ENCODE peak calls at places on chromosomes 2 and 18, in six cellular contexts. One of them, this sample, is unnamed.

GRCh38 chr2:238727585-238728321 is 120.1 kb upstream of the TWIST2 start:
- DNase-seq in uterus: peak; percentile 62
- DNase-seq in mammary epithelial cell: no peak
- DNase-seq in right lobe of liver: no peak
- DNase-seq in cardiac muscle cell: no peak
- DNase-seq in AG10803: peak; percentile 99
- DNase-seq in this sample: peak; percentile 98

GRCh38 chr2:191038241-191038725 is 24.3 kb upstream of the STAT1 start:
- DNase-seq in uterus: no peak
- DNase-seq in mammary epithelial cell: peak; percentile 64
- DNase-seq in right lobe of liver: no peak
- DNase-seq in cardiac muscle cell: no peak
- DNase-seq in AG10803: peak; percentile 97
- DNase-seq in this sample: peak; percentile 94

GRCh38 chr2:240912878-240913809 is 7.0 kb downstream of the CROCC2 start:
- DNase-seq in uterus: no peak
- DNase-seq in mammary epithelial cell: peak; percentile 25
- DNase-seq in right lobe of liver: no peak
- DNase-seq in cardiac muscle cell: no peak
- DNase-seq in AG10803: no peak
- DNase-seq in this sample: no peak

GRCh38 chr2:106269591-106270291 is 75.6 kb upstream of the UXS1 start:
- DNase-seq in uterus: no peak
- DNase-seq in mammary epithelial cell: no peak
- DNase-seq in right lobe of liver: peak; percentile 97
- DNase-seq in cardiac muscle cell: peak; percentile 33
- DNase-seq in AG10803: no peak
- DNase-seq in this sample: no peak

GRCh38 chr2:211860224-211860623 is 678.4 kb downstream of the ERBB4 start:
- DNase-seq in uterus: no peak
- DNase-seq in mammary epithelial cell: no peak
- DNase-seq in right lobe of liver: no peak
- DNase-seq in cardiac muscle cell: no peak
- DNase-seq in AG10803: no peak
- DNase-seq in this sample: no peak

GRCh38 chr18:35024965-35025364 is 16.2 kb upstream of the MAPRE2 start:
- DNase-seq in uterus: peak; percentile 85
- DNase-seq in mammary epithelial cell: no peak
- DNase-seq in right lobe of liver: peak; percentile 85
- DNase-seq in cardiac muscle cell: no peak
- DNase-seq in AG10803: peak; percentile 98
- DNase-seq in this sample: peak; percentile 88

GRCh38 chr18:48168861-48169260 is 238.4 kb upstream of the SMAD2 start:
- DNase-seq in uterus: no peak
- DNase-seq in mammary epithelial cell: no peak
- DNase-seq in right lobe of liver: peak; percentile 20
- DNase-seq in cardiac muscle cell: no peak
- DNase-seq in AG10803: no peak
- DNase-seq in this sample: no peak

GRCh38 chr2:100906131-100906530 is 86.2 kb downstream of the NPAS2 start:
- DNase-seq in uterus: no peak
- DNase-seq in mammary epithelial cell: no peak
- DNase-seq in right lobe of liver: no peak
- DNase-seq in cardiac muscle cell: no peak
- DNase-seq in AG10803: no peak
- DNase-seq in this sample: no peak

GRCh38 chr2:188244383-188244782 is 47.3 kb upstream of the GULP1 start:
- DNase-seq in uterus: no peak
- DNase-seq in mammary epithelial cell: peak; percentile 2
- DNase-seq in right lobe of liver: no peak
- DNase-seq in cardiac muscle cell: no peak
- DNase-seq in AG10803: no peak
- DNase-seq in this sample: no peak

GRCh38 chr2:197927994-197928393 is 123.6 kb downstream of the PLCL1 start:
- DNase-seq in uterus: no peak
- DNase-seq in mammary epithelial cell: no peak
- DNase-seq in right lobe of liver: no peak
- DNase-seq in cardiac muscle cell: no peak
- DNase-seq in AG10803: no peak
- DNase-seq in this sample: no peak

GRCh38 chr2:232988444-232988843 is 24.6 kb downstream of the NGEF start:
- DNase-seq in uterus: peak; percentile 60
- DNase-seq in mammary epithelial cell: peak; percentile 95
- DNase-seq in right lobe of liver: peak; percentile 46
- DNase-seq in cardiac muscle cell: no peak
- DNase-seq in AG10803: peak; percentile 92
- DNase-seq in this sample: peak; percentile 75

GRCh38 chr2:235813398-235813797 is 319.6 kb downstream of the AGAP1 start:
- DNase-seq in uterus: no peak
- DNase-seq in mammary epithelial cell: no peak
- DNase-seq in right lobe of liver: no peak
- DNase-seq in cardiac muscle cell: no peak
- DNase-seq in AG10803: no peak
- DNase-seq in this sample: no peak

GRCh38 chr18:75785175-75785574 is 357.7 kb upstream of the SMIM21 start:
- DNase-seq in uterus: no peak
- DNase-seq in mammary epithelial cell: no peak
- DNase-seq in right lobe of liver: no peak
- DNase-seq in cardiac muscle cell: no peak
- DNase-seq in AG10803: no peak
- DNase-seq in this sample: no peak

GRCh38 chr2:28137221-28137620 is 246.7 kb downstream of the BABAM2 start:
- DNase-seq in uterus: peak; percentile 51
- DNase-seq in mammary epithelial cell: peak; percentile 20
- DNase-seq in right lobe of liver: no peak
- DNase-seq in cardiac muscle cell: peak; percentile 12
- DNase-seq in AG10803: peak; percentile 95
- DNase-seq in this sample: peak; percentile 73

GRCh38 chr2:175401956-175402469 is 220.5 kb upstream of the ATP5MC3 start:
- DNase-seq in uterus: no peak
- DNase-seq in mammary epithelial cell: no peak
- DNase-seq in right lobe of liver: no peak
- DNase-seq in cardiac muscle cell: no peak
- DNase-seq in AG10803: no peak
- DNase-seq in this sample: no peak

GRCh38 chr2:22420076-22420475 is 964.9 kb upstream of the KLHL29 start:
- DNase-seq in uterus: no peak
- DNase-seq in mammary epithelial cell: no peak
- DNase-seq in right lobe of liver: no peak
- DNase-seq in cardiac muscle cell: no peak
- DNase-seq in AG10803: no peak
- DNase-seq in this sample: no peak

GRCh38 chr2:3643371-3644245 is 14.4 kb upstream of the ALLC start:
- DNase-seq in uterus: no peak
- DNase-seq in mammary epithelial cell: no peak
- DNase-seq in right lobe of liver: peak; percentile 39
- DNase-seq in cardiac muscle cell: no peak
- DNase-seq in AG10803: no peak
- DNase-seq in this sample: no peak

GRCh38 chr2:235568431-235568830 is 74.6 kb downstream of the AGAP1 start:
- DNase-seq in uterus: no peak
- DNase-seq in mammary epithelial cell: no peak
- DNase-seq in right lobe of liver: no peak
- DNase-seq in cardiac muscle cell: no peak
- DNase-seq in AG10803: peak; percentile 22
- DNase-seq in this sample: no peak

GRCh38 chr2:230890696-230891095 is 26.0 kb downstream of the ITM2C start:
- DNase-seq in uterus: no peak
- DNase-seq in mammary epithelial cell: no peak
- DNase-seq in right lobe of liver: no peak
- DNase-seq in cardiac muscle cell: no peak
- DNase-seq in AG10803: no peak
- DNase-seq in this sample: no peak

GRCh38 chr2:185823773-185824172 is 85.2 kb downstream of the FSIP2 start:
- DNase-seq in uterus: no peak
- DNase-seq in mammary epithelial cell: no peak
- DNase-seq in right lobe of liver: no peak
- DNase-seq in cardiac muscle cell: no peak
- DNase-seq in AG10803: no peak
- DNase-seq in this sample: no peak

GRCh38 chr2:109648041-109648527 is 33.9 kb downstream of the SOWAHC start:
- DNase-seq in uterus: no peak
- DNase-seq in mammary epithelial cell: no peak
- DNase-seq in right lobe of liver: no peak
- DNase-seq in cardiac muscle cell: no peak
- DNase-seq in AG10803: peak; percentile 79
- DNase-seq in this sample: no peak

GRCh38 chr2:193695367-193695766 is 1500.6 kb upstream of the TMEFF2 start:
- DNase-seq in uterus: no peak
- DNase-seq in mammary epithelial cell: peak; percentile 34
- DNase-seq in right lobe of liver: no peak
- DNase-seq in cardiac muscle cell: peak; percentile 45
- DNase-seq in AG10803: peak; percentile 2
- DNase-seq in this sample: no peak

GRCh38 chr18:62452280-62452824 is 70.5 kb upstream of the ZCCHC2 start:
- DNase-seq in uterus: no peak
- DNase-seq in mammary epithelial cell: peak; percentile 90
- DNase-seq in right lobe of liver: peak; percentile 86
- DNase-seq in cardiac muscle cell: no peak
- DNase-seq in AG10803: peak; percentile 27
- DNase-seq in this sample: no peak

DNA sequence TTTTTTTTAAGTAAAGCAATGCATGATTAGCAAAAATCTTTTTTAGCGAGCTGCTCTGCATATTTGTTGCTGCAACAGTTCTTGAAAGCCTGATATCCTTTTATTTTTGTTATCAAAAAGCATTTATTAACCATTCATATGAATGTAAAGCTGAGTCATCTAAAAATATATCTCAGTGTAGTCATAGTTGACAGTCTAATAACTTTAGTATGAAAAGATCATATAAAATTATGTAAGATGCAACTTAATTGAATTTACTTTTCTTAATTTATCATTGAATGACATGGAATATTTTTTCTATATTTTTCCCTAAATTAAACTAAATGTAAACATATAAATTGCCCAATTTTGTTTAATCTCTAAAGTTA is 8.5 kb downstream of the UGP2 start:
- DNase-seq in uterus: no peak
- DNase-seq in mammary epithelial cell: no peak
- DNase-seq in right lobe of liver: no peak
- DNase-seq in cardiac muscle cell: no peak
- DNase-seq in AG10803: no peak
- DNase-seq in this sample: no peak
- TF ChIP-seq CTCF in uterus: no peak
- TF ChIP-seq CTCF in mammary epithelial cell: no peak
- TF ChIP-seq CTCF in right lobe of liver: no peak
- TF ChIP-seq CTCF in cardiac muscle cell: no peak
- TF ChIP-seq CTCF in AG10803: no peak
- TF ChIP-seq CTCF in this sample: no peak

DNA sequence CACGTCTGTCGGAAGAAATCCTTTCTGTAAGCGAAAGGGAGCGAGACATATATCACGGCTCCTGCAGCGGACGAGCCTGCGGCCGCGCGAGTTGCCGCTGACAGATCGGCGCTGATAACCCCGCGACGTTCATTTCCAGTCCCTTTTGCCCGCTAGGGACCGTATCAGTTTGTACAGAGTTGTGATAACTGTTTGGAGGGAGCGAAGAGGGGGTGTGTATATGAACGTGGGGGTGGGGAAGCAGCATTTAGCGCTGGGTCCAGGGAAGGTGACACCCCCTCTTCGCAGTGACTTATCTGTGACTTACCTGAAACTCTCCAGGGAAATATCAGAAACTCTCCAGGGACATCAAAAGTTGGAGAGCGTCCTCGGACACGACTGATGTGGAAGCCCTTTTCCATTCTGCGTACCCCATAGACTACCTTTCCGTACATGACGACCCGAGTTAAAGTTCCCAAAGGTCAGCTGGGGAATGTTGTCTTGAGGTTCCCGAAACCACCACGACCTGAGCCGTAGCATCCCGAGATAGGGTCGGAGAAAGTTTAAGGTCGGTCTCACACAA is 948 bp upstream of the GATA6 start:
- DNase-seq in uterus: peak; percentile 40
- DNase-seq in mammary epithelial cell: no peak
- DNase-seq in right lobe of liver: peak; percentile 73
- DNase-seq in cardiac muscle cell: peak; percentile 86
- DNase-seq in AG10803: no peak
- DNase-seq in this sample: no peak
- H3K4me3 ChIP-seq in uterus: peak overlapping the region; percentile 96
- H3K4me3 ChIP-seq in mammary epithelial cell: peak overlapping the region; percentile 93
- H3K4me3 ChIP-seq in right lobe of liver: peak overlapping the region; percentile 72
- H3K4me3 ChIP-seq in cardiac muscle cell: peak overlapping the region; percentile 94
- H3K4me3 ChIP-seq in AG10803: peak overlapping the region; percentile 84
- H3K4me3 ChIP-seq in this sample: no peak overlapping the region

DNA sequence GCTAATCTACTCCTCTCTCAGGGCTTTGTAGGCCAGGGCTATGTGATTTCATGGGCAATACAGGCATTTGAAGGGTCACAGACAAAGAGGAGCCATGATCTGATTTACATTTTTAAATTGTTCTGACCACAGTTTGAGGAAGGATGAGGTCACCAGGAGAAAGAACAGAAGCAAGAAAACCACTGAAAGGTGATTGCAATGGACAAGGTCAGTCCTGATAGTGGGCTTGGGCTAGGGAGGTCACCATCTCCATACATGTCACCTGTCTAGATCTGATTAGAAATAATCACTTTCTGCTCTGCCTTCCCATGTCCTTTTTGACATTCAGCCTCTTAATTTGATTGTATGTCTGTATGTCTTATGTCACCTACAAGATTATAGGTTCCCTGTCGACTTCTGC is 248.9 kb upstream of the CWC22 start:
- DNase-seq in uterus: no peak
- DNase-seq in mammary epithelial cell: no peak
- DNase-seq in right lobe of liver: no peak
- DNase-seq in cardiac muscle cell: no peak
- DNase-seq in AG10803: no peak
- DNase-seq in this sample: no peak
- TF ChIP-seq CTCF in uterus: no peak
- TF ChIP-seq CTCF in mammary epithelial cell: no peak
- TF ChIP-seq CTCF in right lobe of liver: no peak
- TF ChIP-seq CTCF in cardiac muscle cell: no peak
- TF ChIP-seq CTCF in AG10803: no peak
- TF ChIP-seq CTCF in this sample: no peak

GRCh38 chr2:27072950-27073349 is 1.5 kb upstream of the OST4 start:
- DNase-seq in uterus: no peak
- DNase-seq in mammary epithelial cell: no peak
- DNase-seq in right lobe of liver: no peak
- DNase-seq in cardiac muscle cell: no peak
- DNase-seq in AG10803: no peak
- DNase-seq in this sample: no peak
- H3K4me3 ChIP-seq in uterus: no peak overlapping the region
- H3K4me3 ChIP-seq in mammary epithelial cell: no peak overlapping the region
- H3K4me3 ChIP-seq in right lobe of liver: no peak overlapping the region
- H3K4me3 ChIP-seq in cardiac muscle cell: no peak overlapping the region
- H3K4me3 ChIP-seq in AG10803: no peak overlapping the region
- H3K4me3 ChIP-seq in this sample: no peak overlapping the region

GRCh38 chr2:501130-501529 is 176.1 kb downstream of the TMEM18 start:
- DNase-seq in uterus: no peak
- DNase-seq in mammary epithelial cell: no peak
- DNase-seq in right lobe of liver: no peak
- DNase-seq in cardiac muscle cell: no peak
- DNase-seq in AG10803: no peak
- DNase-seq in this sample: no peak
- TF ChIP-seq CTCF in uterus: no peak
- TF ChIP-seq CTCF in mammary epithelial cell: no peak
- TF ChIP-seq CTCF in right lobe of liver: no peak
- TF ChIP-seq CTCF in cardiac muscle cell: no peak
- TF ChIP-seq CTCF in AG10803: no peak
- TF ChIP-seq CTCF in this sample: no peak

This sample was measured in BJ.